ENCODE peak calls at places on chromosomes 2 and 18, in six cellular contexts. A is brain microvascular endothelial cell; Z is GM12891; P is effector CD4-positive, alpha-beta T cell; X is NCI-H1092; C is stimulated activated CD8-positive, alpha-beta memory T cell treated with anti-CD3 and anti-CD28 coated beads, Interleukin-15, amount 100 ng/mL, for 48 hours. V is an unnamed sample.

GRCh38 chr2:133326651-133327397 is 241.4 kb downstream of the NCKAP5 start:
- DNase-seq in P (no peak), A (peak), X (no peak), C (no peak), Z (no peak), V (no peak)

GRCh38 chr2:189610700-189611099 is 30.1 kb upstream of the SLC40A1 start:
- DNase-seq in C (no peak), P (no peak), Z (no peak), A (no peak), X (no peak), V (no peak)

GRCh38 chr2:101887328-101887727 is 104.4 kb upstream of the IL1R2 start:
- DNase-seq in X (no peak), A (no peak), P (no peak), Z (no peak), C (no peak), V (no peak)

GRCh38 chr2:239433777-239434396 is 33.1 kb upstream of the HDAC4 start:
- DNase-seq in C (no peak), X (no peak), Z (no peak), P (no peak), A (peak), V (no peak)

GRCh38 chr2:148802448-148803220 is 72.4 kb upstream of the KIF5C start:
- DNase-seq in A (no peak), P (no peak), X (no peak), Z (no peak), C (no peak), V (no peak)

GRCh38 chr2:65299246-65299645 is 71.6 kb downstream of the ACTR2 start:
- DNase-seq in X (no peak), C (peak), Z (no peak), P (no peak), A (peak), V (no peak)

GRCh38 chr18:26617151-26617554 is 68.8 kb upstream of the KCTD1 start:
- DNase-seq in A (peak), P (no peak), X (no peak), C (no peak), Z (no peak), V (no peak)

GRCh38 chr2:207219716-207220414 is 54.1 kb upstream of the KLF7 start:
- DNase-seq in X (no peak), C (no peak), P (no peak), A (peak), Z (no peak), V (no peak)

GRCh38 chr2:13821255-13821880 is 811.1 kb upstream of the LRATD1 start:
- DNase-seq in Z (no peak), A (peak), X (no peak), P (no peak), C (no peak), V (no peak)

GRCh38 chr18:37019157-37019571 is 190.2 kb downstream of the KIAA1328 start:
- DNase-seq in X (no peak), A (peak), P (no peak), C (no peak), Z (no peak), V (no peak)

GRCh38 chr18:78688916-78689315 is 290.7 kb upstream of the SALL3 start:
- DNase-seq in A (no peak), X (no peak), C (no peak), Z (no peak), P (no peak), V (no peak)

GRCh38 chr2:101679037-101679726 is 18.3 kb upstream of the MAP4K4 start:
- DNase-seq in P (no peak), Z (no peak), A (peak), C (no peak), X (no peak), V (no peak)

GRCh38 chr2:207041279-207041678 is 102.0 kb downstream of the CPO start:
- DNase-seq in Z (no peak), P (no peak), X (no peak), C (no peak), A (peak), V (peak)

GRCh38 chr2:61949458-61950107 is 44.1 kb downstream of the COMMD1 start:
- DNase-seq in A (peak), X (no peak), Z (no peak), C (no peak), P (no peak), V (no peak)

GRCh38 chr18:68221116-68221724 is 493.7 kb downstream of the TMX3 start:
- DNase-seq in Z (no peak), A (no peak), P (no peak), C (no peak), X (no peak), V (no peak)

GRCh38 chr2:100781523-100782375 is 38.2 kb upstream of the NPAS2 start:
- DNase-seq in Z (no peak), C (no peak), P (no peak), X (no peak), A (no peak), V (no peak)

GRCh38 chr2:65939687-65940086 is 495.2 kb upstream of the MEIS1 start:
- DNase-seq in X (no peak), Z (no peak), P (no peak), C (no peak), A (no peak), V (no peak)

GRCh38 chr2:127086800-127087737 is 19.9 kb downstream of the BIN1 start:
- DNase-seq in C (no peak), A (peak), X (no peak), P (no peak), Z (peak), V (peak)

GRCh38 chr2:162041465-162041864 is 32.5 kb downstream of the DPP4 start:
- DNase-seq in Z (no peak), P (no peak), X (no peak), A (no peak), C (no peak), V (no peak)

GRCh38 chr2:129443235-129443884 is 536.1 kb upstream of the RAB6C start:
- DNase-seq in X (no peak), P (no peak), C (no peak), A (no peak), Z (no peak), V (no peak)

GRCh38 chr2:108199726-108200125 is 40.0 kb upstream of the SULT1C3 start:
- DNase-seq in P (no peak), X (no peak), C (no peak), A (peak), Z (no peak), V (no peak)

GRCh38 chr2:205796914-205797313 is 114.6 kb downstream of the NRP2 start:
- DNase-seq in X (no peak), C (no peak), P (no peak), A (no peak), Z (no peak), V (no peak)

GRCh38 chr2:196925445-196925767 is 1.1 kb downstream of the PGAP1 start:
- DNase-seq in X (no peak), Z (no peak), C (no peak), P (no peak), A (no peak), V (no peak)

GRCh38 chr18:64294967-64295366 is 146.1 kb upstream of the LINC00305 start:
- DNase-seq in C (no peak), P (no peak), Z (no peak), X (no peak), A (no peak), V (no peak)

GRCh38 chr2:219851801-219852481 is 224.5 kb downstream of the SLC4A3 start:
- DNase-seq in Z (no peak), C (no peak), X (no peak), A (no peak), P (no peak), V (peak)

GRCh38 chr18:6891788-6892187 is 162.3 kb downstream of the ARHGAP28 start:
- DNase-seq in X (no peak), Z (no peak), C (no peak), A (no peak), P (no peak), V (no peak)

GRCh38 chr2:139366659-139367058 is 586.5 kb upstream of the NXPH2 start:
- DNase-seq in P (no peak), C (no peak), Z (no peak), X (peak), A (no peak), V (no peak)

GRCh38 chr2:202411097-202411496 is 35.0 kb downstream of the BMPR2 start:
- DNase-seq in Z (no peak), C (no peak), P (no peak), A (no peak), X (no peak), V (no peak)

GRCh38 chr2:66888246-66888645 is 453.3 kb downstream of the MEIS1 start:
- DNase-seq in Z (no peak), A (no peak), C (no peak), P (no peak), X (no peak), V (no peak)

GRCh38 chr18:22670914-22671313 is 253.2 kb upstream of the CTAGE1 start:
- DNase-seq in C (no peak), P (no peak), A (no peak), Z (no peak), X (no peak), V (no peak)

GRCh38 chr18:33851546-33852078 is 273.6 kb downstream of the ASXL3 start:
- DNase-seq in P (no peak), C (no peak), A (no peak), X (no peak), Z (no peak), V (no peak)

GRCh38 chr2:99926986-99927385 is 215.4 kb downstream of the AFF3 start:
- DNase-seq in X (no peak), P (no peak), C (no peak), A (peak), Z (no peak), V (no peak)